ENCODE peak calls at places on chromosomes 6 and 20, in four cellular contexts. I is A549, C is HepG2, X is K562. U is an unnamed sample. For H3K4me1, the result is how much of the 10 kb centered on the place peaks cover.

GRCh38 chr6:144405173-144405572 is 120.0 kb downstream of the UTRN start:
- DNase-seq in I (no peak), C (no peak), X (no peak), U (no peak)

GRCh38 chr20:9485614-9486325 is 28.6 kb upstream of the LAMP5 start:
- DNase-seq in I (no peak), C (no peak), X (no peak), U (no peak)

GRCh38 chr6:32084780-32085179 is 24.4 kb downstream of the TNXB start:
- DNase-seq in I (no peak), C (no peak), X (no peak), U (no peak)

GRCh38 chr20:62808211-62808865 is 3.7 kb downstream of the OGFR start:
- DNase-seq in I (peak), C (peak), X (peak), U (no peak)

GRCh38 chr6:161407115-161407514 is 133.3 kb upstream of the AGPAT4 start:
- DNase-seq in I (no peak), C (no peak), X (no peak), U (no peak)

GRCh38 chr20:11891081-11891826 is 26.4 kb upstream of the BTBD3 start:
- DNase-seq in I (peak), C (peak), X (peak), U (no peak)

GRCh38 chr6:62150048-62150663 is 135.9 kb downstream of the KHDRBS2 start:
- DNase-seq in I (peak), C (peak), X (peak), U (no peak)

GRCh38 chr6:71509142-71509541 is 220.5 kb downstream of the OGFRL1 start:
- DNase-seq in I (no peak), C (no peak), X (no peak), U (no peak)

GRCh38 chr6:64256483-64256882 is 620.9 kb downstream of the PHF3 start:
- DNase-seq in I (no peak), C (no peak), X (no peak), U (no peak)

GRCh38 chr6:112007805-112008204 is 46.1 kb upstream of the CCN6 start:
- DNase-seq in I (no peak), C (no peak), X (no peak), U (no peak)

GRCh38 chr6:10419749-10420545 is 5.1 kb upstream of the TFAP2A start:
- DNase-seq in I (no peak), C (no peak), X (no peak), U (no peak)

GRCh38 chr6:106512048-106512957 is 117.0 kb downstream of the RTN4IP1 start:
- DNase-seq in I (no peak), C (peak), X (peak), U (no peak)

GRCh38 chr6:35469711-35470662 is 1.8 kb downstream of the RPL10A start:
- DNase-seq in I (no peak), C (peak), X (peak), U (no peak)

GRCh38 chr20:728022-728944 is 40.0 kb downstream of the SLC52A3 start:
- DNase-seq in I (peak), C (peak), X (peak), U (no peak)

GRCh38 chr20:44069203-44069931 is 117.6 kb downstream of the JPH2 start:
- DNase-seq in I (no peak), C (no peak), X (no peak), U (peak)

GRCh38 chr20:60786686-60787217 is 465.3 kb upstream of the CDH4 start:
- DNase-seq in I (no peak), C (no peak), X (no peak), U (no peak)

GRCh38 chr6:36979343-36979742 is 6.7 kb downstream of the MTCH1 start:
- DNase-seq in I (no peak), C (no peak), X (peak), U (no peak)

GRCh38 chr6:20919677-20920385 is 385.6 kb downstream of the CDKAL1 start:
- DNase-seq in I (no peak), C (no peak), X (no peak), U (peak)

GRCh38 chr6:18595774-18596528 is 208.8 kb downstream of the RNF144B start:
- DNase-seq in I (peak), C (peak), X (peak), U (no peak)

GRCh38 chr6:149150999-149151398 is 166.5 kb upstream of the TAB2 start:
- DNase-seq in I (no peak), C (no peak), X (no peak), U (no peak)

GRCh38 chr6:78253618-78254017 is 600.8 kb downstream of the MEI4 start:
- DNase-seq in I (no peak), C (no peak), X (no peak), U (no peak)

GRCh38 chr6:107132330-107132954 is 17.1 kb upstream of the BEND3 start:
- DNase-seq in I (no peak), C (peak), X (no peak), U (no peak)

GRCh38 chr6:166461821-166462460 is 79.2 kb upstream of the MPC1 start:
- DNase-seq in I (no peak), C (no peak), X (no peak), U (no peak)

GRCh38 chr20:37295595-37295994 is 6.1 kb downstream of the MANBAL start:
- DNase-seq in I (peak), C (no peak), X (no peak), U (no peak)

GRCh38 chr20:37293301-37293943 is 4.0 kb downstream of the MANBAL start:
- DNase-seq in I (no peak), C (no peak), X (no peak), U (no peak)

GRCh38 chr20:37295001-37295400 is 5.5 kb downstream of the MANBAL start:
- DNase-seq in I (peak), C (no peak), X (peak), U (no peak)

GRCh38 chr20:37296371-37296770 is 6.9 kb downstream of the MANBAL start:
- DNase-seq in I (no peak), C (no peak), X (no peak), U (no peak)

DNA sequence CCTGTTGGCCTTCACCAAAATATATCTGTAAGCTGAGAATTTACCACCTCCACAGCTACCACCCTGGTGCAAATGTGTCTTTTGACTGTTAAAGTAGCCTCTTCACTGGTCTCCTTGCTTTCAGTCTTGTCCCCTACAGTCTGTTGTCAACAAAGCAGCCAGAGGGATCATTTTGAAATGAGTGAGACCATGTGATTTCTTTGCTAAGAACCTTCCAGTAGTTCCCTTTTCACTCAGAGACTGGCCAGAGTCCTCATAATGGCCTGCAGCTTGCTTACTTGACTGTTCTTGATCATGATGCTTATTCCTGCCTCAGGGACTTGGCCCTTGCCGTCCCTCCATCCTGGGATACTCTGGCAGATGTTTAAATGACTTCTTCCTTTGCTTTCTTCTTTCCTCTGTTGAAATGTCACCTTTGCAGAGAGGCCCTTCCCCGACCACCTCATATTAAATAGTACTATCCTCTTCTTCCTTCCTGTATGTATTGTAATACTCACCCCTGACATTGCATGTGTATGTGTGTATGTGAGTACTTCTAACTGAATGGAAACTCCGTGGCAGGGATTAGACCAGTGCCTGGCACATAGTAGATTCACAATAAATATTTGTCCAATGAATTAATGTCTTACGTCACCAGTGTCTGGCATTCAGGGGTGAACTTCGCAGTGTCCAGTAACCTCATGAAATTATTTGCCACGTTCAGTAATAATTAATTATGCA is 5.0 kb downstream of the MANBAL start:
- DNase-seq in I (no peak), C (no peak), X (no peak), U (no peak)
- TF ChIP-seq CHD2 in I (no peak), C (no peak), X (no peak), U (no peak)

DNA sequence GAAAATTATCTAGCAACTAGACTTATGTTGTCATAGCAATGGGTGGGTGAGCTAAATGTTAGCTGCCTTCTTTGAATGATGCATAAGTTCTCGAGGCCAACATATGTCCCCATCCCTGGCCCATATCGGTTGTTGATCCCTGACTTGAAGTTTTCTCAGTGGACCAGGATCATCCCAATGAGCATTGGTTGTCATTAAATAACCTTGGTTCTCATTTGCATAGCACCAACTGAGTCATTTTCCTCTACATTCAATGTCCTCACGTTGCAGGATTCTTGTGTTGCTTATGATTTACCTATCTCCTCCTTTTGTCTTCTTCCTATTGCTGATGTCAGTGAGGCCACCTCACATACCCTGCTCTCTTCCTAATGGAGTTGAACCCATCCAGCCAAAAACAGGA is 12.1 kb upstream of the AHCY start:
- DNase-seq in I (no peak), C (no peak), X (no peak), U (no peak)
- H3K4me1 ChIP-seq in I (under half), C (half or more), X (under half), U (under half)

DNA sequence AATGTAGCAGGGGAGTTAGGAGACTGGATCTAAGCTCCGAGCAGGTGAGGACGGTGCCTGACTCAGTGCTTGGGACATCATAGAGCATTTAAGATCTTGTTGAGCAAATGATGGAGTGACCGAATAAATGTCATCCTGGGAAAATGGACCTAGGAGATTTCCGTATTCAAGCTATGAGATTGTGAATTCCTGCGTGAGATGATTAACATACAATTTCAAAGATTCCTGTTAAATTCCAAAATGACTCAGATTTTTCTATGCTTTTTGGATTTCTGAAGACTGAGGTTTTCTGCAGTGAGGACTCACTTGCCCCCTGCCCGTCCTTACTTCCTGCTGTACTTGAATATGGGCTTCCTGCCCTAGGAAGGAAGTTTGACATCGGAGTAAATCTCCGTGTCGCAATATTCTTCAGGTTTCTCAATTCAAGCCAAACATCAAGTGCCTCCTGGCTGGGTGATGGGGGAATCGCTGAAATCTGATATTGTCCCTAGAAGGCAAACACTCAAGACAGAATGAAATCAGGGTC is 5.2 kb downstream of the SYTL3 start:
- DNase-seq in I (no peak), C (no peak), X (no peak), U (no peak)
- TF ChIP-seq CHD2 in I (no peak), C (no peak), X (no peak), U (no peak)

GRCh38 chr6:139133272-139133671 is 1.6 kb upstream of the HECA start:
- DNase-seq in I (no peak), C (peak), X (no peak), U (no peak)

GRCh38 chr6:139134817-139135577 is at the start of gene HECA:
- DNase-seq in I (peak), C (peak), X (peak), U (no peak)

GRCh38 chr6:139137716-139138115 is 2.8 kb downstream of the HECA start:
- DNase-seq in I (no peak), C (no peak), X (no peak), U (no peak)

GRCh38 chr6:139133733-139134360 is 1.0 kb upstream of the HECA start:
- DNase-seq in I (no peak), C (no peak), X (no peak), U (no peak)

DNA sequence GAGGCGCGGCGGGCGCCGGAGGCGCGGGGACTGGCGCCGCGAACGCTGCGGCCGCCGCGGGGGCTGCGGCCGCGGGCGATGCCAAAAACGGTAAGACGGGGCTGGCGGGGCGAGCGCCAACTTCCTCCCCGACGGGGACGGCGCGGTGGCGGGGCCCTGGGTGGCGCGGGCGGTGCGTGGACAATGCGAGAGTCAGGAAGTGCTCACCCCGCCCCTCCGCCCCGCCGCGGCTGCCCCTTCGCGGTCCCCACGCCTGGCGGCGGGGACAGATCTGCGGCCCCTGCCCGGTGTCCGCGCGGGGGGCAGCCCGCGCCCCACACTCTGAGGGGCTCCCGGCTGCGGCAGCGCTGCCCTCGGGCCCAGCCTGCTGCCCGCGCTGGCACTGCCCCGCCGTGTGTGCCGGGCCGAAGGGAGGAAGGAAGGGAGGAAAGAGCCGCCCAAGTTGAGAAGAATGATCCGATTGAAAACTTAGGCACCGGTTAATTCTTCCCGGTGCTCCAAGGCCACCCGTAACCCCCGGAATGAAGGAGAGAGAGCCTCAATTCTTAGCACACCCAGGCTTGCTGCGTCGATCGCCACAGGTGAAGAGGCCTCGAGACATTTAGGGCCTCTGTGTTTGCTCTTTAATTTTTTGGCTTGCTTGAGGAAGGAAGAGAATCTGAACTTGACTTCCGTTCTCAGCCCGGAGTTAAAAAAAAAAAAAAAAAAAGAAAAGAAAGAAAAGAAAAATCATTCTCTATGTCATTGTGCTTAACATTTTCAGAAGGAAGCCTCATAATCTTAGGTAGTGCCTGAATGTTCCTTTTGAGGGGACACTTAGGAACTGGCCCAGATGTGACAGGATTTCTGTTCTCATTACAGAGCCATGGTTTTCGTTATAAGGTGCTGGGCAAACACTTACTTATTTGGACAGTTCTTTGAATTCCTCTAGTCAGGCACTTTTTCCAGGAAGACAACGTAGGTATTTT is 982 bp downstream of the HECA start:
- DNase-seq in I (peak), C (no peak), X (peak), U (no peak)
- H3K4me1 ChIP-seq in I (under half), C (under half), X (under half), U (under half)

DNA sequence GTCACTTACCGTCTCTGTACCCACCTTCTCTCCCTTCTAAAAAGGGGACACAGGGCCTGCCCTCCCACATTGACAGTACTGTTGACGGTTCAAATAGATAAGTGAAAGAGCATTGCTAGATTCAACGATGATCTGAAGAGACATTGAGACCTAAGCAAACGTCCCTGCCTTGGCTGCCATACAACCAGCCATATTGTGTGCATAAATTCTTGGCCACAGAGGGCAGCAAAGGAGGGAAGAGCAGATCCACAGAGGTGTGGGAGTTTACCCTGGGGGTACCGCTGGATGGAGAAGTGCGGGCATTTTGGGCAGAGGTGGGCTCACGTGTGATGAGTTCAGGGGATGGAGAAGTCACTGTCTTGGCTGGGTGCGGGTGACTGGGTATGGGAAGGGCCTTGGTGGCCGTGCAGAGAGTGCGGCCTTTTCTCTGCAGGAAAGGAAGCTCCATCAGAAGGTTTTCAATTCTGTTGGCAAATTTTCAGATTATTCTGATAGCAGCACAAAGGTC is 85.6 kb downstream of the POPDC3 start:
- DNase-seq in I (no peak), C (no peak), X (no peak), U (no peak)
- TF ChIP-seq CHD2 in I (no peak), C (no peak), X (no peak), U (no peak)

GRCh38 chr6:15267221-15267620 is 21.4 kb downstream of the JARID2 start:
- DNase-seq in I (no peak), C (no peak), X (no peak), U (no peak)
- H3K4me1 ChIP-seq in I (under half), C (half or more), X (half or more), U (half or more)

DNA sequence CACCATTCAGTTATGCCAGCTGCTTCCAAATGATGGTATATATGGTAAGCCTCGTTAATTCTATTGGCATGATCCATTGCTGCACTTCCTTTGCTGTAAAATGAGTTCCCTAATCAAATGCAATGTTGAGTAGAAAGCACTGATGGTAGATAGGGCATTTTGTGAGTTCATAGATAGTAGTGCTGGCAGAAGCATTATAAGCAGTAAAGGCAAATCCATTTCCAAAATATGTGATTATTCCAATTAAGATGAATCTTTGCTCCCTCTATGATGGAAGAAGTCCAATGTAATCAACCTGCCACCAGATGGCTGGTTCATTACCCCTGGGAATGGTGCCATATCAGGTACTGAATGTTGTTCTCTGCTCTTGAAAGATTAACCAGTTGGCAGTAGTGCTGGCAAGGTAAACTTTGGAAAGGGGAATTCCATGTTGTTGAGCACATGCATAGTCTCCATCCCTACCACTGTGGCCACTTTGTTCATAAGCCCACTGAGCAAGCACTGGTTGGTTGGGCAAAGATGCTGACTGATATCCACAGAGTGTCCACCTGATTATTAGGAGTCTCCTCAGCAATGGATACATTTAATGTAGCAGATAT is 5.6 kb upstream of the TBPL1 start:
- DNase-seq in I (no peak), C (no peak), X (no peak), U (no peak)
- TF ChIP-seq CHD2 in I (no peak), C (no peak), X (no peak), U (no peak)

GRCh38 chr6:110043366-110043994 is 65.4 kb downstream of the GPR6 start:
- DNase-seq in I (no peak), C (no peak), X (no peak), U (no peak)
- H3K4me1 ChIP-seq in I (under half), C (under half), X (under half), U (under half)